ENCODE peak calls at places on chromosomes 16 and 17, in five cellular contexts. A is lower leg skin; V is transverse colon; O is H54; N is activated T-cell treated with anti-CD3 and anti-CD28 coated beads, Interleukin-2, amount 50 U/mL, for 48 hours. E is an unnamed sample.

GRCh38 chr17:6666077-6666521 is 14.5 kb downstream of the C17orf100 start:
- DNase-seq in O (peak; percentile 82), V (peak; percentile 66), A (peak; percentile 90), N (peak; percentile 68), E (peak; percentile 66)

GRCh38 chr17:80348551-80349436 is 66.2 kb upstream of the ENDOV start:
- DNase-seq in N (no peak), A (no peak), O (peak; percentile 40), V (no peak), E (no peak)

GRCh38 chr17:72110231-72110952 is 10.4 kb upstream of the SOX9 start:
- DNase-seq in A (no peak), V (no peak), N (no peak), O (no peak), E (no peak)

GRCh38 chr17:80498242-80498919 is 22.0 kb upstream of the NPTX1 start:
- DNase-seq in V (peak; percentile 35), N (no peak), O (no peak), A (no peak), E (no peak)

GRCh38 chr17:72575542-72576233 is 454.9 kb downstream of the SOX9 start:
- DNase-seq in N (no peak), O (no peak), V (no peak), A (no peak), E (no peak)

GRCh38 chr16:1068451-1068850 is 4.1 kb upstream of the SSTR5 start:
- DNase-seq in O (no peak), N (no peak), V (no peak), A (no peak), E (no peak)

GRCh38 chr17:82098939-82099765 is 1.1 kb upstream of the FASN start:
- DNase-seq in A (no peak), N (peak; percentile 62), V (peak; percentile 44), O (no peak), E (peak; percentile 72)

GRCh38 chr17:41334899-41335298 is 15.7 kb downstream of the KRT33A start:
- DNase-seq in N (no peak), O (no peak), A (no peak), V (no peak), E (no peak)

GRCh38 chr16:9160551-9160911 is 69.1 kb downstream of the HAPSTR1 start:
- DNase-seq in A (no peak), N (no peak), V (no peak), O (no peak), E (no peak)

GRCh38 chr17:36825956-36826350 is 111.3 kb upstream of the LHX1 start:
- DNase-seq in N (no peak), O (no peak), V (no peak), A (no peak), E (no peak)

GRCh38 chr17:82450357-82451106 is at the start of gene CYBC1:
- DNase-seq in A (peak; percentile 98), N (peak; percentile 98), V (peak; percentile 96), O (peak; percentile 74), E (peak; percentile 99)

GRCh38 chr17:36602924-36603384 is 1.6 kb downstream of the MRM1 start:
- DNase-seq in A (no peak), V (peak; percentile 68), N (peak; percentile 81), O (peak; percentile 44), E (peak; percentile 73)

GRCh38 chr16:84730406-84731106 is 30.8 kb downstream of the USP10 start:
- DNase-seq in A (no peak), N (no peak), V (peak; percentile 69), O (peak; percentile 56), E (no peak)